ENCODE peak calls at places on chromosomes 12 and 14, in five cellular contexts. G is K562, Z is neural progenitor cell, E is mammary epithelial cell, H is GM23338. P is an unnamed sample.

GRCh38 chr12:77124767-77125166 is 59.4 kb upstream of the E2F7 start:
- DNase-seq in G (no peak), H (no peak), Z (no peak), E (peak; percentile 82), P (no peak)

GRCh38 chr12:114709112-114709511 is 25.1 kb upstream of the TBX3 start:
- DNase-seq in G (no peak), Z (no peak), H (no peak), E (no peak), P (no peak)

GRCh38 chr12:113119980-113120669 is 15.4 kb downstream of the RASAL1 start:
- DNase-seq in Z (peak; percentile 36), G (no peak), E (no peak), H (peak; percentile 64), P (no peak)

GRCh38 chr12:101740566-101740965 is 1.3 kb upstream of the SYCP3 start:
- DNase-seq in E (no peak), H (no peak), Z (no peak), G (no peak), P (no peak)

GRCh38 chr14:90871605-90872233 is 55.5 kb upstream of the TTC7B start:
- DNase-seq in Z (no peak), E (peak; percentile 84), G (no peak), H (no peak), P (no peak)

GRCh38 chr12:13036881-13037280 is 7.3 kb upstream of the FAM234B start:
- DNase-seq in Z (no peak), G (no peak), E (no peak), H (no peak), P (no peak)

GRCh38 chr12:1920971-1921370 is 2.5 kb upstream of the CACNA2D4 start:
- DNase-seq in Z (no peak), E (no peak), H (no peak), G (no peak), P (no peak)

GRCh38 chr14:79605863-79606262 is 605.4 kb downstream of the DIO2 start:
- DNase-seq in H (no peak), Z (peak; percentile 5), E (no peak), G (no peak), P (no peak)

GRCh38 chr14:32545109-32545857 is 216.2 kb downstream of the AKAP6 start:
- DNase-seq in G (no peak), H (no peak), Z (no peak), E (no peak), P (no peak)

GRCh38 chr12:91074851-91075250 is 17.0 kb upstream of the KERA start:
- DNase-seq in H (no peak), E (no peak), Z (no peak), G (no peak), P (no peak)

GRCh38 chr12:59708059-59708458 is 112.2 kb downstream of the SLC16A7 start:
- DNase-seq in H (no peak), G (no peak), Z (no peak), E (peak; percentile 67), P (no peak)

GRCh38 chr14:36070056-36071043 is 106.2 kb downstream of the PTCSC3 start:
- DNase-seq in Z (peak; percentile 87), G (peak; percentile 31), E (peak; percentile 61), H (peak; percentile 86), P (no peak)

DNA sequence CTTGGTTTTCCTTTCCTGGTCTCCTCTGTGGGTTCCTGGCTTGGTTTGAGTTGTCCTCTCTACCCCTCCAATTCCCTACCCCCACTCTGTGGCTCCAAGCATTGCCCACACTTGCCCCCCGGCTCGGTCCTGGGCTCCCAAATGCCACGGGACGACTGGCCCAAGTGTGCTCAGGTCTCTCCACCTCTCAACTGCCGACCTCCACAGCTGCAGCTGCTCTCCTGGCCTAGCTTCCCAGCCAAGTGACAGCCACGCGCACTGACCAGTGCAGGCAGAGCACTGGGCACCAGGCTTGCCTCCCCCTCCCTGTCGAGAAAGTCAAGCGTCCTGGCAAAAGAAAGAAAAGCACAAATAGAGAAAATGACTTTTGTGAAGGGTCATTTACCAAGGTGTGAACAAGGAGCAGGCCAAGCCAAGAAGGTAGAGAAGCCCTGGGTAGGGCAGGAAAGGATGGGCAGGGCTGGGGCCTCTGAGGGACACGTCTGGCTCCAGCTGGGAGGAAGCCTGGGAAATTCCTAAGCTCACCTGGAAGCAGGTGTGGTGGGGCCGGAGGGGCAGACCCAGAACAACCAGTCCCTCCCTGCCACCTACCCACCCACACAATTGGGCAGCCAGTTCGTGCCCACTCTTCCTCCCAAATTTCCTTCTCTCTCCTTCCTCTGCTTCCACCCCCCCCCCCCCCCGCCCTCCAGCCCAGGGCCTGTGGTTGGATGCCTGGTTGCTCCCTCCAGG is 1.8 kb upstream of the CEP170B start:
- DNase-seq in H (no peak), G (no peak), E (peak; percentile 22), Z (peak; percentile 1), P (no peak)
- H3K4me3 ChIP-seq in H (peak overlapping the region; percentile 90), G (no peak overlapping the region), E (peak overlapping the region; percentile 75), Z (no peak overlapping the region), P (no peak overlapping the region)

DNA sequence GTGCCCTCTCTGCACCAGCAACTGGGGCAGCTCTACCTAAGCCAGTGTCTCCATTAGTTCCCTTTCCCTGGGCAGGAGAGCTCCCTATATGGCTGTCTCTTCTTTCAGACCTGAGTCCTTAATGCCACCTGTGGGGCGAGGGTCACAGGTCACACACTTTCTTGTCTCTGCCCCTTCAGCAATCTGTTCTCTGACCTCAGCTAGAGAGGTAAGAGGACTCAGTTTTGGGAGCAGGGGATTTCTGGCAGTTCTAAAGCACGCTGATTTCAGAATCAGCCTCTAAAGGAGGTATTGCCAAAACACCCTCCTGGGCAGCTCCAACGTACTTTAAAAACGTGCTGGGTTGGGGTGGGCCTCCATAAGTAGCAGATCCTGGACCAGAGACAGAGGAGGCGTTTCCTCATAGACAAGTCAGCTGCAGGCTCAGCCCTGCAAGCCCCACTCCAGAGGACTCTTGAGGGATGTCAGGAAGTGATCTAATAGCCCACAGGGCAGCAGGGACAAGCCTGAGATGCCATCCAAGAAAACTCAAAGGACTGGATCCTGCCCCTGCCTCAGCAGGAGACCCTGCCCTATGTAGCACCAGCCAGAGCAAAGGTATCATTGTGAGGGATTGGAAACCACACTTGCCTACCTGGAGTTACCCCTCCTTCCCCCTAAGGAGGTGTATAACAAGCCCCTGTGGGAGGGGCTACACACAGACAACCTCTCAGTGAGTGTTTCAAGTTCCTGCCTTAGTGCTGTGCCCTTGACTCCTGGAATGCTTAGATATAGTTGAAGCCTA is 8.6 kb downstream of the CTDSP2 start:
- DNase-seq in G (no peak), Z (peak; percentile 61), H (peak; percentile 79), E (peak; percentile 53), P (no peak)
- H3K4me1 ChIP-seq in G (peaks cover 62% of the 10 kb centered on the region), Z (peaks cover 91% of the 10 kb centered on the region), H (peaks cover 94% of the 10 kb centered on the region), E (peaks cover 53% of the 10 kb centered on the region), P (peaks cover 98% of the 10 kb centered on the region)

DNA sequence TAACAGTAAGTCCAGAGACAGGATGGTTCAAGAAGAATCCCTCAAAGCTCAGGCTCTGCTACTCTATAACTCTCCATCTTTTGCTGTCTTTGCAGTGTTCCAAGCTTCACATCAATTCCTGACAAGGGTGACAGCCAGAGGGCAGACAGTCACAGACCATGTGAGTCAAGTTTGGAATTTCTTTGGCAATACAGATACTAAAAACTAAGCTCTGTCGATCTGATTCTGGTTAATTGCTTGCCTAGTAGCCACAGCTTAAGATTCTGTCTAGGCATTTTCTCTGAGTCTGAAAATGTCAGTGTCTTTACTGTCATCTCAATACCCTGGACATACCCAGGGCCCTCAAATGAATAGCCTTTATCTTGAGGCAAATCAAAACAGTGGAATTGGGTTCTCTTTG is 153.7 kb downstream of the CEP128 start:
- DNase-seq in H (no peak), Z (no peak), E (peak; percentile 37), G (no peak), P (no peak)
- H3K27ac ChIP-seq in H (no peak overlapping the region), Z (no peak overlapping the region), E (no peak overlapping the region), G (no peak overlapping the region), P (no peak overlapping the region)

GRCh38 chr12:53624453-53624852 is 1.7 kb downstream of the ATF7 start:
- DNase-seq in G (no peak), H (no peak), Z (no peak), E (no peak), P (no peak)
- H3K4me3 ChIP-seq in G (peak overlapping the region; percentile 60), H (no peak overlapping the region), Z (peak overlapping the region; percentile 91), E (peak overlapping the region; percentile 83), P (no peak overlapping the region)

GRCh38 chr12:109571773-109572505 is 1.4 kb downstream of the MMAB start:
- DNase-seq in Z (no peak), G (no peak), H (no peak), E (no peak), P (no peak)
- H3K4me1 ChIP-seq in Z (peaks cover 15% of the 10 kb centered on the region), G (peaks cover 13% of the 10 kb centered on the region), H (peaks cover 14% of the 10 kb centered on the region), E (peaks cover 23% of the 10 kb centered on the region), P (peaks cover 15% of the 10 kb centered on the region)

GRCh38 chr12:47317182-47317915 is 237.6 kb upstream of the AMIGO2 start:
- DNase-seq in E (no peak), G (no peak), Z (no peak), H (no peak), P (no peak)
- H3K27ac ChIP-seq in E (no peak overlapping the region), G (no peak overlapping the region), Z (no peak overlapping the region), H (no peak overlapping the region), P (no peak overlapping the region)

DNA sequence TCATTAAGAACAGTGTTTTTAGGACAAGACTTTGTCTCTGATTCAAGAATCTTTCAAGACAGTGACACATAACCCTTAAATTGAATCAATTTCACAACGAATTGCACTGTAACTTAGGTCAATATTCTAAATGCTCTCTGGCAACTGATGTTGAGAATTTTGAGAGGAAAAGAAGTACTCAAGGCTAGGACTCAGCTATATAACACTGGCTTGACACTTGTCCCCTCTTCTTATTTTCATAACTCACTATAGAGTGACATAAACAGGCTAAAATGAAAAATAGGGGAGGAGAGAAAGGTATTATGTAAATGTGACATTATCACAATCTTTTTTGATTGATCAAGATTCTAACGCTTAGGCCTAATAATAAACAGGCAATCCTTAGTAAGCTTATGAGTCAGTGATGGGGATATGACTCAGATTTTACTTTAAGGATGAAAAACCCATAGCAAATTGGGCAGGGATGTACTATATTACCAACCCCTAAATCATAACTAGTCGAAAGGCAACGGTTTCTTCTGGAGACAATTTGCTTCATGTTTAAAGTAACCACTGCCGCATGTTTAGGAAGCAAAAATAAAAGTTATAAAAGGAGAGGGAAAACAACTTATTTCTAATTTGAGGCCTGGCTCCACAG is 10.9 kb downstream of the BTG1 start:
- DNase-seq in H (no peak), Z (no peak), G (no peak), E (peak; percentile 79), P (no peak)
- H3K4me3 ChIP-seq in H (no peak overlapping the region), Z (no peak overlapping the region), G (no peak overlapping the region), E (no peak overlapping the region), P (peak overlapping the region; percentile 26)